ENCODE peak calls at places on chromosome 10, in four cellular contexts. One of them, this sample, is unnamed.

GRCh38 chr10:80569131-80569895 is 31.6 kb downstream of the SH2D4B start:
- DNase-seq in small intestine: no peak
- DNase-seq in mesendoderm: no peak
- DNase-seq in Karpas-422: no peak
- DNase-seq in this sample: no peak

GRCh38 chr10:86188796-86189558 is 177.6 kb downstream of the GRID1 start:
- DNase-seq in small intestine: no peak
- DNase-seq in mesendoderm: no peak
- DNase-seq in Karpas-422: no peak
- DNase-seq in this sample: no peak

GRCh38 chr10:1056326-1057105 is at the start of gene WDR37:
- DNase-seq in small intestine: peak; percentile 80
- DNase-seq in mesendoderm: peak; percentile 90
- DNase-seq in Karpas-422: peak; percentile 93
- DNase-seq in this sample: peak; percentile 87

GRCh38 chr10:116385994-116386809 is 41.4 kb upstream of the PNLIPRP3 start:
- DNase-seq in small intestine: peak; percentile 9
- DNase-seq in mesendoderm: peak; percentile 46
- DNase-seq in Karpas-422: peak; percentile 66
- DNase-seq in this sample: peak; percentile 32

GRCh38 chr10:541041-541440 is 148.4 kb downstream of the DIP2C start:
- DNase-seq in small intestine: no peak
- DNase-seq in mesendoderm: no peak
- DNase-seq in Karpas-422: no peak
- DNase-seq in this sample: no peak

GRCh38 chr10:16653223-16653622 is 131.5 kb upstream of the C1QL3 start:
- DNase-seq in small intestine: no peak
- DNase-seq in mesendoderm: no peak
- DNase-seq in Karpas-422: no peak
- DNase-seq in this sample: no peak

GRCh38 chr10:74056081-74056818 is 58.3 kb downstream of the VCL start:
- DNase-seq in small intestine: peak; percentile 52
- DNase-seq in mesendoderm: peak; percentile 48
- DNase-seq in Karpas-422: no peak
- DNase-seq in this sample: no peak

GRCh38 chr10:77873558-77874380 is 52.8 kb downstream of the DLG5 start:
- DNase-seq in small intestine: peak; percentile 52
- DNase-seq in mesendoderm: peak; percentile 67
- DNase-seq in Karpas-422: peak; percentile 90
- DNase-seq in this sample: peak; percentile 85

GRCh38 chr10:24920907-24921881 is 31.2 kb downstream of the PRTFDC1 start:
- DNase-seq in small intestine: peak; percentile 26
- DNase-seq in mesendoderm: peak; percentile 88
- DNase-seq in Karpas-422: no peak
- DNase-seq in this sample: no peak

GRCh38 chr10:13656337-13657183 is 69.8 kb downstream of the PRPF18 start:
- DNase-seq in small intestine: no peak
- DNase-seq in mesendoderm: no peak
- DNase-seq in Karpas-422: no peak
- DNase-seq in this sample: no peak

GRCh38 chr10:11587860-11588259 is 23.6 kb downstream of the USP6NL start:
- DNase-seq in small intestine: no peak
- DNase-seq in mesendoderm: peak; percentile 62
- DNase-seq in Karpas-422: no peak
- DNase-seq in this sample: no peak

GRCh38 chr10:89479255-89479654 is 56.1 kb downstream of the SLC16A12 start:
- DNase-seq in small intestine: no peak
- DNase-seq in mesendoderm: no peak
- DNase-seq in Karpas-422: no peak
- DNase-seq in this sample: no peak

GRCh38 chr10:58802047-58802446 is 289.4 kb downstream of the BICC1 start:
- DNase-seq in small intestine: no peak
- DNase-seq in mesendoderm: no peak
- DNase-seq in Karpas-422: no peak
- DNase-seq in this sample: no peak

GRCh38 chr10:102200751-102201640 is 25.1 kb upstream of the ELOVL3 start:
- DNase-seq in small intestine: no peak
- DNase-seq in mesendoderm: no peak
- DNase-seq in Karpas-422: peak; percentile 70
- DNase-seq in this sample: no peak

GRCh38 chr10:123974406-123974805 is 82.8 kb upstream of the CPXM2 start:
- DNase-seq in small intestine: peak; percentile 56
- DNase-seq in mesendoderm: peak; percentile 67
- DNase-seq in Karpas-422: no peak
- DNase-seq in this sample: peak; percentile 24

GRCh38 chr10:50511512-50512213 is 112.1 kb downstream of the SGMS1 start:
- DNase-seq in small intestine: peak; percentile 68
- DNase-seq in mesendoderm: no peak
- DNase-seq in Karpas-422: no peak
- DNase-seq in this sample: no peak

GRCh38 chr10:2658780-2659179 is 408.6 kb upstream of the PFKP start:
- DNase-seq in small intestine: no peak
- DNase-seq in mesendoderm: no peak
- DNase-seq in Karpas-422: no peak
- DNase-seq in this sample: peak; percentile 41

GRCh38 chr10:126088144-126088543 is 191.8 kb downstream of the FANK1 start:
- DNase-seq in small intestine: no peak
- DNase-seq in mesendoderm: peak; percentile 85
- DNase-seq in Karpas-422: no peak
- DNase-seq in this sample: no peak

GRCh38 chr10:70551971-70552422 is 50.5 kb downstream of the PRF1 start:
- DNase-seq in small intestine: no peak
- DNase-seq in mesendoderm: peak; percentile 37
- DNase-seq in Karpas-422: no peak
- DNase-seq in this sample: no peak

GRCh38 chr10:10093035-10093434 is 924.6 kb upstream of the CELF2 start:
- DNase-seq in small intestine: no peak
- DNase-seq in mesendoderm: no peak
- DNase-seq in Karpas-422: no peak
- DNase-seq in this sample: no peak

GRCh38 chr10:130021373-130021950 is 57.4 kb upstream of the EBF3 start:
- DNase-seq in small intestine: no peak
- DNase-seq in mesendoderm: no peak
- DNase-seq in Karpas-422: no peak
- DNase-seq in this sample: no peak

GRCh38 chr10:3775671-3776551 is 9.1 kb downstream of the KLF6 start:
- DNase-seq in small intestine: no peak
- DNase-seq in mesendoderm: peak; percentile 93
- DNase-seq in Karpas-422: no peak
- DNase-seq in this sample: no peak

GRCh38 chr10:124652701-124653100 is 91.5 kb downstream of the FAM53B start:
- DNase-seq in small intestine: no peak
- DNase-seq in mesendoderm: no peak
- DNase-seq in Karpas-422: no peak
- DNase-seq in this sample: no peak

GRCh38 chr10:128067691-128068397 is 58.4 kb downstream of the MKI67 start:
- DNase-seq in small intestine: no peak
- DNase-seq in mesendoderm: no peak
- DNase-seq in Karpas-422: no peak
- DNase-seq in this sample: no peak

GRCh38 chr10:45599021-45599603 is 73.5 kb downstream of the ZFAND4 start:
- DNase-seq in small intestine: peak; percentile 86
- DNase-seq in mesendoderm: peak; percentile 35
- DNase-seq in Karpas-422: no peak
- DNase-seq in this sample: no peak

GRCh38 chr10:110725809-110726641 is 81.9 kb downstream of the RBM20 start:
- DNase-seq in small intestine: no peak
- DNase-seq in mesendoderm: peak; percentile 53
- DNase-seq in Karpas-422: peak; percentile 49
- DNase-seq in this sample: peak; percentile 52

GRCh38 chr10:51074238-51075028 is at the start of gene PRKG1:
- DNase-seq in small intestine: peak; percentile 59
- DNase-seq in mesendoderm: peak; percentile 92
- DNase-seq in Karpas-422: no peak
- DNase-seq in this sample: no peak

GRCh38 chr10:128712661-128713060 is 586.4 kb upstream of the MKI67 start:
- DNase-seq in small intestine: no peak
- DNase-seq in mesendoderm: no peak
- DNase-seq in Karpas-422: no peak
- DNase-seq in this sample: no peak

GRCh38 chr10:31580646-31581045 is 261.6 kb downstream of the ZEB1 start:
- DNase-seq in small intestine: no peak
- DNase-seq in mesendoderm: no peak
- DNase-seq in Karpas-422: no peak
- DNase-seq in this sample: no peak

GRCh38 chr10:86357676-86358075 is 8.9 kb downstream of the GRID1 start:
- DNase-seq in small intestine: no peak
- DNase-seq in mesendoderm: no peak
- DNase-seq in Karpas-422: no peak
- DNase-seq in this sample: no peak

GRCh38 chr10:46550795-46551700 is 5.4 kb downstream of the GPRIN2 start:
- DNase-seq in small intestine: no peak
- DNase-seq in mesendoderm: no peak
- DNase-seq in Karpas-422: no peak
- DNase-seq in this sample: no peak

GRCh38 chr10:62049815-62050626 is 148.5 kb downstream of the ARID5B start:
- DNase-seq in small intestine: no peak
- DNase-seq in mesendoderm: no peak
- DNase-seq in Karpas-422: no peak
- DNase-seq in this sample: no peak
- H3K4me1 ChIP-seq in small intestine: peaks cover 11% of the 10 kb centered on the region
- H3K4me1 ChIP-seq in mesendoderm: peaks cover 14% of the 10 kb centered on the region
- H3K4me1 ChIP-seq in Karpas-422: peaks cover 66% of the 10 kb centered on the region
- H3K4me1 ChIP-seq in this sample: peaks cover 80% of the 10 kb centered on the region

GRCh38 chr10:118734477-118734876 is 20.3 kb downstream of the CACUL1 start:
- DNase-seq in small intestine: no peak
- DNase-seq in mesendoderm: no peak
- DNase-seq in Karpas-422: no peak
- DNase-seq in this sample: no peak
- H3K4me1 ChIP-seq in small intestine: peaks cover 12% of the 10 kb centered on the region
- H3K4me1 ChIP-seq in mesendoderm: peaks cover 13% of the 10 kb centered on the region
- H3K4me1 ChIP-seq in Karpas-422: peaks cover 73% of the 10 kb centered on the region
- H3K4me1 ChIP-seq in this sample: peaks cover 14% of the 10 kb centered on the region

GRCh38 chr10:69324583-69324982 is 46.3 kb downstream of the HK1 start:
- DNase-seq in small intestine: no peak
- DNase-seq in mesendoderm: no peak
- DNase-seq in Karpas-422: peak; percentile 30
- DNase-seq in this sample: no peak
- H3K4me1 ChIP-seq in small intestine: no peaks in the 10 kb centered on the region
- H3K4me1 ChIP-seq in mesendoderm: peaks cover 38% of the 10 kb centered on the region
- H3K4me1 ChIP-seq in Karpas-422: peaks cover 66% of the 10 kb centered on the region
- H3K4me1 ChIP-seq in this sample: peaks cover 15% of the 10 kb centered on the region

GRCh38 chr10:60295028-60295937 is 94.4 kb downstream of the ANK3 start:
- DNase-seq in small intestine: peak; percentile 31
- DNase-seq in mesendoderm: no peak
- DNase-seq in Karpas-422: no peak
- DNase-seq in this sample: no peak

GRCh38 chr10:60299961-60300883 is 89.5 kb downstream of the ANK3 start:
- DNase-seq in small intestine: no peak
- DNase-seq in mesendoderm: peak; percentile 93
- DNase-seq in Karpas-422: no peak
- DNase-seq in this sample: no peak

GRCh38 chr10:60299390-60299778 is 90.3 kb downstream of the ANK3 start:
- DNase-seq in small intestine: no peak
- DNase-seq in mesendoderm: no peak
- DNase-seq in Karpas-422: no peak
- DNase-seq in this sample: no peak

GRCh38 chr10:60296073-60296472 is 93.6 kb downstream of the ANK3 start:
- DNase-seq in small intestine: no peak
- DNase-seq in mesendoderm: no peak
- DNase-seq in Karpas-422: no peak
- DNase-seq in this sample: no peak

GRCh38 chr10:60298408-60299389 is 91.0 kb downstream of the ANK3 start:
- DNase-seq in small intestine: no peak
- DNase-seq in mesendoderm: no peak
- DNase-seq in Karpas-422: no peak
- DNase-seq in this sample: no peak
- H3K4me1 ChIP-seq in small intestine: no peaks in the 10 kb centered on the region
- H3K4me1 ChIP-seq in mesendoderm: no peaks in the 10 kb centered on the region
- H3K4me1 ChIP-seq in Karpas-422: no peaks in the 10 kb centered on the region
- H3K4me1 ChIP-seq in this sample: no peaks in the 10 kb centered on the region

GRCh38 chr10:30432631-30433285 is 1.2 kb upstream of the MAP3K8 start:
- DNase-seq in small intestine: peak; percentile 68
- DNase-seq in mesendoderm: no peak
- DNase-seq in Karpas-422: peak; percentile 47
- DNase-seq in this sample: no peak
- H3K4me1 ChIP-seq in small intestine: no peaks in the 10 kb centered on the region
- H3K4me1 ChIP-seq in mesendoderm: peaks cover 5% of the 10 kb centered on the region
- H3K4me1 ChIP-seq in Karpas-422: peaks cover 70% of the 10 kb centered on the region
- H3K4me1 ChIP-seq in this sample: peaks cover 47% of the 10 kb centered on the region

GRCh38 chr10:6598679-6599078 is 18.6 kb upstream of the PRKCQ start:
- DNase-seq in small intestine: no peak
- DNase-seq in mesendoderm: no peak
- DNase-seq in Karpas-422: no peak
- DNase-seq in this sample: no peak

GRCh38 chr10:6602700-6603084 is 22.6 kb upstream of the PRKCQ start:
- DNase-seq in small intestine: no peak
- DNase-seq in mesendoderm: no peak
- DNase-seq in Karpas-422: no peak
- DNase-seq in this sample: no peak

GRCh38 chr10:6602021-6602699 is 22.1 kb upstream of the PRKCQ start:
- DNase-seq in small intestine: no peak
- DNase-seq in mesendoderm: no peak
- DNase-seq in Karpas-422: no peak
- DNase-seq in this sample: no peak

GRCh38 chr10:6601224-6601805 is 21.2 kb upstream of the PRKCQ start:
- DNase-seq in small intestine: no peak
- DNase-seq in mesendoderm: no peak
- DNase-seq in Karpas-422: no peak
- DNase-seq in this sample: no peak

GRCh38 chr10:6600224-6600987 is 20.3 kb upstream of the PRKCQ start:
- DNase-seq in small intestine: no peak
- DNase-seq in mesendoderm: no peak
- DNase-seq in Karpas-422: no peak
- DNase-seq in this sample: no peak
- H3K4me1 ChIP-seq in small intestine: no peaks in the 10 kb centered on the region
- H3K4me1 ChIP-seq in mesendoderm: no peaks in the 10 kb centered on the region
- H3K4me1 ChIP-seq in Karpas-422: no peaks in the 10 kb centered on the region
- H3K4me1 ChIP-seq in this sample: no peaks in the 10 kb centered on the region

GRCh38 chr10:75611972-75612331 is 180.5 kb downstream of the LRMDA start:
- DNase-seq in small intestine: no peak
- DNase-seq in mesendoderm: no peak
- DNase-seq in Karpas-422: peak; percentile 29
- DNase-seq in this sample: no peak

GRCh38 chr10:75611081-75611971 is 179.9 kb downstream of the LRMDA start:
- DNase-seq in small intestine: peak; percentile 87
- DNase-seq in mesendoderm: no peak
- DNase-seq in Karpas-422: peak; percentile 42
- DNase-seq in this sample: no peak

GRCh38 chr10:75612904-75613684 is 181.7 kb downstream of the LRMDA start:
- DNase-seq in small intestine: no peak
- DNase-seq in mesendoderm: no peak
- DNase-seq in Karpas-422: no peak
- DNase-seq in this sample: no peak

GRCh38 chr10:75607576-75607975 is 176.2 kb downstream of the LRMDA start:
- DNase-seq in small intestine: no peak
- DNase-seq in mesendoderm: no peak
- DNase-seq in Karpas-422: no peak
- DNase-seq in this sample: no peak

GRCh38 chr10:75610187-75610586 is 178.8 kb downstream of the LRMDA start:
- DNase-seq in small intestine: no peak
- DNase-seq in mesendoderm: no peak
- DNase-seq in Karpas-422: peak; percentile 10
- DNase-seq in this sample: no peak
- H3K4me1 ChIP-seq in small intestine: peaks cover 2% of the 10 kb centered on the region
- H3K4me1 ChIP-seq in mesendoderm: no peaks in the 10 kb centered on the region
- H3K4me1 ChIP-seq in Karpas-422: peaks cover 8% of the 10 kb centered on the region
- H3K4me1 ChIP-seq in this sample: no peaks in the 10 kb centered on the region